ENCODE peak calls at places on chromosomes 2 and 18, in seven cellular contexts. U is neuronal stem cell, N is H9, V is IMR-90, S is mesenchymal stem cell, K is trophoblast cell, O is H1. D is an unnamed sample.

GRCh38 chr2:32926708-32927084 is 20.1 kb upstream of the LTBP1 start:
- DNase-seq in U (no peak), N (peak), V (peak), S (peak), K (peak), O (no peak), D (peak)

GRCh38 chr18:13460946-13461345 is 242.4 kb downstream of the LDLRAD4 start:
- DNase-seq in U (no peak), N (no peak), V (no peak), S (no peak), K (no peak), O (no peak), D (no peak)

GRCh38 chr18:8699948-8700347 is 5.4 kb upstream of the MTCL1 start:
- DNase-seq in U (no peak), N (no peak), V (peak), S (no peak), K (no peak), O (no peak), D (no peak)

GRCh38 chr18:55318864-55319516 is 269.0 kb downstream of the TCF4 start:
- DNase-seq in U (no peak), N (no peak), V (peak), S (peak), K (no peak), O (no peak), D (peak)

GRCh38 chr2:26469092-26469710 is 8.7 kb downstream of the OTOF start:
- DNase-seq in U (peak), N (peak), V (peak), S (peak), K (peak), O (peak), D (peak)

GRCh38 chr2:45315881-45316280 is 295.2 kb downstream of the SRBD1 start:
- DNase-seq in U (no peak), N (no peak), V (peak), S (peak), K (no peak), O (no peak), D (no peak)

GRCh38 chr2:1685078-1685956 is 59.0 kb downstream of the PXDN start:
- DNase-seq in U (no peak), N (no peak), V (no peak), S (no peak), K (no peak), O (no peak), D (no peak)

GRCh38 chr18:11047156-11047555 is 102.2 kb downstream of the PIEZO2 start:
- DNase-seq in U (no peak), N (no peak), V (peak), S (peak), K (peak), O (no peak), D (peak)

GRCh38 chr2:223047260-223047761 is 4.7 kb upstream of the KCNE4 start:
- DNase-seq in U (no peak), N (no peak), V (peak), S (peak), K (peak), O (no peak), D (no peak)

GRCh38 chr18:56139792-56140254 is 498.6 kb downstream of the TXNL1 start:
- DNase-seq in U (no peak), N (no peak), V (peak), S (peak), K (no peak), O (no peak), D (no peak)

GRCh38 chr2:98730851-98731708 is at the start of gene MGAT4A:
- DNase-seq in U (peak), N (peak), V (no peak), S (peak), K (peak), O (peak), D (peak)

GRCh38 chr2:9554841-9555337 is 741 bp downstream of the ADAM17 start:
- DNase-seq in U (no peak), N (no peak), V (peak), S (peak), K (peak), O (no peak), D (peak)

GRCh38 chr2:63849381-63850203 is 7.9 kb downstream of the UGP2 start:
- DNase-seq in U (no peak), N (peak), V (no peak), S (no peak), K (peak), O (peak), D (peak)

GRCh38 chr2:11129598-11130449 is 25.4 kb upstream of the SLC66A3 start:
- DNase-seq in U (peak), N (peak), V (no peak), S (peak), K (peak), O (peak), D (peak)

GRCh38 chr18:8238507-8238906 is 370.7 kb upstream of the RAB12 start:
- DNase-seq in U (no peak), N (no peak), V (no peak), S (no peak), K (no peak), O (no peak), D (peak)

GRCh38 chr18:6236258-6236657 is 178.5 kb downstream of the L3MBTL4 start:
- DNase-seq in U (no peak), N (no peak), V (no peak), S (no peak), K (no peak), O (no peak), D (no peak)

GRCh38 chr2:207725815-207726578 is 14.6 kb downstream of the CCNYL1 start:
- DNase-seq in U (no peak), N (no peak), V (no peak), S (peak), K (no peak), O (no peak), D (no peak)

GRCh38 chr18:26002375-26002774 is 88.0 kb downstream of the SS18 start:
- DNase-seq in U (no peak), N (no peak), V (peak), S (no peak), K (no peak), O (no peak), D (no peak)

GRCh38 chr2:34734042-34734441 is 1134.9 kb upstream of the FAM98A start:
- DNase-seq in U (no peak), N (no peak), V (no peak), S (no peak), K (no peak), O (no peak), D (no peak)

GRCh38 chr2:188079176-188079575 is 212.5 kb upstream of the GULP1 start:
- DNase-seq in U (no peak), N (no peak), V (peak), S (peak), K (peak), O (no peak), D (no peak)

GRCh38 chr18:8791171-8791651 is 85.9 kb downstream of the MTCL1 start:
- DNase-seq in U (no peak), N (no peak), V (peak), S (peak), K (no peak), O (no peak), D (peak)

GRCh38 chr2:78408795-78409118 is 616.7 kb upstream of the REG3G start:
- DNase-seq in U (no peak), N (no peak), V (no peak), S (no peak), K (no peak), O (no peak), D (no peak)

GRCh38 chr2:19354417-19355022 is 3.9 kb downstream of the OSR1 start:
- DNase-seq in U (no peak), N (no peak), V (peak), S (no peak), K (no peak), O (no peak), D (no peak)

GRCh38 chr2:237574894-237575868 is 8.8 kb downstream of the PRLH start:
- DNase-seq in U (no peak), N (no peak), V (no peak), S (no peak), K (peak), O (no peak), D (peak)

GRCh38 chr2:133414486-133415209 is 153.6 kb downstream of the NCKAP5 start:
- DNase-seq in U (no peak), N (no peak), V (peak), S (no peak), K (no peak), O (no peak), D (no peak)

GRCh38 chr2:60972889-60973656 is 44.4 kb upstream of the PEX13 start:
- DNase-seq in U (no peak), N (peak), V (no peak), S (no peak), K (no peak), O (no peak), D (no peak)

GRCh38 chr2:232860593-232861241 is 9.3 kb upstream of the SNORC start:
- DNase-seq in U (no peak), N (no peak), V (no peak), S (no peak), K (peak), O (no peak), D (peak)

GRCh38 chr2:78979380-78980238 is 45.9 kb upstream of the REG3G start:
- DNase-seq in U (peak), N (peak), V (no peak), S (peak), K (peak), O (peak), D (peak)

GRCh38 chr2:198756166-198756565 is 701.6 kb downstream of the SATB2 start:
- DNase-seq in U (no peak), N (no peak), V (peak), S (no peak), K (no peak), O (no peak), D (no peak)

GRCh38 chr2:219125225-219125885 is 35.3 kb downstream of the NHEJ1 start:
- DNase-seq in U (no peak), N (no peak), V (peak), S (peak), K (peak), O (no peak), D (peak)

GRCh38 chr2:25194576-25195122 is 26.3 kb upstream of the POMC start:
- DNase-seq in U (no peak), N (no peak), V (no peak), S (no peak), K (peak), O (no peak), D (peak)

DNA sequence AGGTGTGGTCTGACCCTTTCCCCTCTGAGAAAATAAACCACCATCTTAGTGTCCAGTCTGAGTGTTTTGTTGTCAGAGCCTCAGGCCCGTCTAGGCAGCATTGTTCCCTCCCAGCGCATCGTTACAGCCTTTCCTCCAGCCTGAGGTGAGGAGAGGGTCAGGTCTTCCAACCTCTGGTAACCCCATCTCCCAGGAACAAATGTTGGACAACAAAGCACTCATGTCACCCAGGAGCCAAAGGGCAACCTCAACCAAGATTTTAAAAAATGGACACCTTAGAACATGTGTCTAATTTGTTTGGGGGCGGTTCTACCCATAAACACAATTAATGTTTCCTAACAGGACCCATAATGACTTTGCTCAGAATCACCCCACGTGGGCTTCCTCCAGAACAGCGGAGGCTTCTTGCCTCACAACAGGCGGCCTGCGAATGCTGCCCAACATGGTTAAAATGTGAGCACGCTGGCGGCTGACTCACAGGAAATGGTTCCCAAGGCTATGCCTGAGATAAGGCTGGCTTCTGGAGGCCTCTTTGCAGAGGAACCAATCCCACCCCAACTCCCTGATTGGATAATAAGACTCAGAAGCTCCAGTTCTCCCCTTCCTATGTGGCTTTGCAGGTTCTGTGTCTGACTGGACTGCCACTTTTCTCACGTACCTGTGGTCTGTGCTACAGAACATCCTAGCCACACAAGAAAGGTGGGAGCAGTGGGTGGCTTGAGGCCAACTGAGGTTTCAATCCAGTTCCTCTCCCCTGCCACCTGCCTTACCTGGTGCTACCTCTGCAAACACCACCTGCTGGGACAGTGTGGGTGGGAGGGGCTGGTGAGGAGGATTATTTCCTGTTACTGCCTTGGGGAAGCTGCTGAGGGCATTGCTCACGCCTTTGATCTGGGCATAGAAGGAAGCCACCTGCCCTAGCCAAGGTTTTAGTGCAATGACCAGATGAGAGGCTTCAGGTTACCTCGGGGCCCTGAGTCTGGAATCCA is 108.8 kb downstream of the B3GNT2 start:
- DNase-seq in U (no peak), N (peak), V (peak), S (peak), K (peak), O (no peak), D (peak)
- H3K27ac ChIP-seq in U (no peak), N (no peak), V (no peak), S (peak), K (no peak), O (no peak), D (peak)

GRCh38 chr2:214830794-214831346 is 21.4 kb upstream of the BARD1 start:
- DNase-seq in U (no peak), N (peak), V (peak), S (peak), K (peak), O (no peak), D (peak)
- H3K23ac ChIP-seq in U (no peak), N (no peak), V (no peak), S (no peak), K (peak), O (no peak), D (no peak)

DNA sequence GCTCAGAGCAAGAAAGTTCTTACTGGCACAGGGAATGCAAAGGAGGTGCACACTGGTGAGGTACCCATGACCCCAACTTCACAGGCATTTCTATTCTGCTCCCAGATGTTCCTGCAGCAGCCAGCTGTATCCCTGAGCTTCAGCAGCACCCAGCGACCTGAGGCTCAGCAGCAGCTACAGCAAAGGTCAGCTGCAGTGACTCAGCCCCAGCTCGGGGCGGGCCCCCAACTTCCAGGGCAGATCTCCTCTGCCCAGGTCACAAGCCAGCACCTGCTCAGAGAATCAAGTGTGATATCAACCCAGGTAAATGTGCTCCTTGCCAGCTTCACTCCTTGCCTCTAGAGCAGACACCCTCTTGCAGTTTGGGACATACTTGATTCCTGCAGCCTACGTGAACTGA is 14.1 kb upstream of the RPL31 start:
- DNase-seq in U (no peak), N (no peak), V (no peak), S (no peak), K (no peak), O (no peak), D (no peak)
- H4K8ac ChIP-seq in U (no peak), N (no peak), V (no peak), S (no peak), K (no peak), O (no peak), D (no peak)

DNA sequence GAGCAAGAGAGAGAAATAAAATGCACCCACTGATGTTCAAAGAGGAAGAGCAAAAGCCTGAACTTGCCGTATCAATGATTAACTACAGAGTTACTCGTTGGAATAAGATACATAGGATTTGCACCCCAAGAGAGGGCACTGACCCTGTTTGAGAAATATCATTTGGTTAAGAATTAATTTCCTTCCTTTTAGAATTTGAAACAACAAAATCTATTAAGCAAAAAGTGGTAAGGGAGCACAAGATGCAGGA is 21.6 kb upstream of the HNMT start:
- DNase-seq in U (no peak), N (no peak), V (no peak), S (no peak), K (no peak), O (no peak), D (no peak)
- H3K27ac ChIP-seq in U (no peak), N (no peak), V (no peak), S (peak), K (peak), O (no peak), D (no peak)

GRCh38 chr2:234626566-234627130 is 129.8 kb upstream of the ARL4C start:
- DNase-seq in U (no peak), N (no peak), V (no peak), S (no peak), K (peak), O (no peak), D (no peak)

GRCh38 chr2:234628953-234629352 is 132.1 kb upstream of the ARL4C start:
- DNase-seq in U (no peak), N (no peak), V (peak), S (peak), K (no peak), O (no peak), D (no peak)

GRCh38 chr2:234623521-234623991 is 126.7 kb upstream of the ARL4C start:
- DNase-seq in U (no peak), N (no peak), V (no peak), S (no peak), K (no peak), O (no peak), D (peak)

GRCh38 chr2:234629596-234629995 is 132.7 kb upstream of the ARL4C start:
- DNase-seq in U (no peak), N (no peak), V (peak), S (peak), K (no peak), O (no peak), D (no peak)

DNA sequence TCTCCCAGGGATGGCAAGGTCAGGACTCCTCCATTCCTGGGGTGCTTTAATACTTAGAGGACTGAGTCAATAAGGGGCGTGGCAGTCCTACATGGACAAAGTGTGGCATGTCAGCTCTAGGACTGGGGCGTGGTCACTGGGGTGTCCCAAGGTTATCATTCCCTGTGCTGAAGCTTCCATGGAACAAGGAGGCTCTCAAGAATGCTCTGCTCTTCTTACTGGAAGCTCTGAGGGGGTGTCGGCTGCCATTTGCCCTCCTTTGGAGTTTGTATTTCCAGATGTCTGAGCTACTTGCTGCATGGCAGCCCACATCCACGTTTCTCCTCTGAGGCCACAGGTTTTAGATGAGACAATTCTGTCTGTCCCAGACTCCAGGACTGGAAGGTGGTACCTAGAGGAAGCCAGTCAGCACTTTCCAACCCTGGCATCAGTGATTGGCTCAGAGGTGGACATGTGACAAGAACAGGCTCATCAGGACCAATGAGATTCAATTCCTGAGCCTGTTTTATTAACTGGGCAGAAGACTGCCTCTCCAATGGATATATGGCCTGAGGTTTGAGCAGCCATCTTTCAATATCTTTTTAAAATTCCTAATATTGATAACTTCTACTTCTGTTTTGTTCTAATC is 128.9 kb upstream of the ARL4C start:
- DNase-seq in U (no peak), N (no peak), V (no peak), S (no peak), K (no peak), O (no peak), D (no peak)
- H3K23ac ChIP-seq in U (no peak), N (no peak), V (no peak), S (no peak), K (no peak), O (no peak), D (no peak)

GRCh38 chr2:88959480-88960204 is 268.2 kb downstream of the RPIA start:
- DNase-seq in U (no peak), N (no peak), V (peak), S (no peak), K (peak), O (no peak), D (no peak)
- H4K8ac ChIP-seq in U (no peak), N (no peak), V (no peak), S (no peak), K (no peak), O (no peak), D (no peak)

DNA sequence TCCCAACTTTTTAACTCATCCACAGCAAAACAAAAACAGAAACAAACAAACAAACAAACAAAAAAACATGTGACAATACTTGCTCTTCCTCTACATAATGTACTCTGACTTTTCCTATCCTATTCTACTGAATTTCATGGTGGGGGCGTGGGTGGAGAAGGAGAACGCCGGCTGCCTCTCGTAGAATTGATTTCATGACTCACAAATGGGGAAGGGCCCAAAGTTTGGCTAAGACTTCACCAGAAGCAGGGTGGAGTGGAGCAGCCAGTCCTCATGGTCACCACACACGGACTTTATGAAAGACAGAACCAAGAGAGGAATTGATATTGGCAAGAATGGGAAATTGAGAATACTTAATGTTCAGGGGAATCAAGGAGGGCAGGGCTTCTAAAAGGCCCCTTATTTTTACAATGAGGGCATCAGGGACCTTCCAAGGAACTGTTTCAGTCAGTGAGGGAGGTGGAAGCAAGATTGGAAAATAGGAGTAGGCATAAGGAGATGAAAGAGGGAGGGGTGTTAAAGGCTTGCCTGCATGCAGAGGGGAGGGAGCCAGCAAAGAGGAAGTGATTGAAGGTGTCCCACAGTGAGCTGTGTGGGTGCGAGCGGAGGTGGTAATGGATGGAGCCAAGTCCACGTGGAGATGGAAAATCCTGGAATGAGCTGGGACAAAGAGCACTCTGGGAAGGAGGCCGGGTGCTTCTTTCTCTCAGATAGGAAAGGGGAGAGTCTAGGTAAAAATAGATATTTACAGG is 27.9 kb downstream of the MARCHF4 start:
- DNase-seq in U (no peak), N (no peak), V (no peak), S (no peak), K (no peak), O (no peak), D (peak)
- H3K27ac ChIP-seq in U (no peak), N (no peak), V (no peak), S (no peak), K (no peak), O (no peak), D (no peak)

GRCh38 chr2:142796161-142796560 is 81.3 kb upstream of the KYNU start:
- DNase-seq in U (no peak), N (no peak), V (no peak), S (no peak), K (no peak), O (no peak), D (peak)

GRCh38 chr2:142794850-142795249 is 82.6 kb upstream of the KYNU start:
- DNase-seq in U (no peak), N (no peak), V (no peak), S (no peak), K (no peak), O (no peak), D (no peak)

GRCh38 chr2:142786922-142787702 is 90.4 kb upstream of the KYNU start:
- DNase-seq in U (no peak), N (no peak), V (no peak), S (no peak), K (no peak), O (no peak), D (no peak)

GRCh38 chr2:142791335-142791734 is 86.1 kb upstream of the KYNU start:
- DNase-seq in U (no peak), N (no peak), V (no peak), S (no peak), K (no peak), O (no peak), D (no peak)
- H3K23ac ChIP-seq in U (no peak), N (no peak), V (no peak), S (no peak), K (no peak), O (no peak), D (no peak)

D was measured in mesendoderm.